ENCODE peak calls at places on chromosome 15, in ten cellular contexts. Z is GM13977; P is neuronal stem cell; W is endothelial cell; U is prostate gland; A is stimulated activated CD4-positive, alpha-beta T cell treated with anti-CD3 and anti-CD28 coated beads, Interleukin-1b, Interleukin-23, amount 100 ng/mL, for 24 hours; B is hippocampal formation; R is EH; L is endodermal cell; N is anterior cingulate cortex. C is an unnamed sample.

GRCh38 chr15:25936004-25936403 is 72.9 kb upstream of the ATP10A start:
- DNase-seq in W (no peak), A (no peak), N (no peak), P (no peak), R (peak), B (no peak), Z (no peak), L (no peak), U (no peak), C (no peak)

GRCh38 chr15:48062476-48062875 is 58.3 kb upstream of the SLC24A5 start:
- DNase-seq in P (no peak), U (no peak), W (no peak), N (no peak), R (peak), L (peak), B (no peak), Z (no peak), A (no peak), C (no peak)

GRCh38 chr15:90887037-90887481 is 2.8 kb downstream of the FES start:
- DNase-seq in P (no peak), B (no peak), N (no peak), L (no peak), A (no peak), U (no peak), R (no peak), W (no peak), Z (no peak), C (no peak)

GRCh38 chr15:79886119-79886518 is 10.7 kb downstream of the MTHFS start:
- DNase-seq in A (no peak), P (no peak), L (no peak), N (no peak), R (no peak), W (no peak), Z (no peak), B (no peak), U (no peak), C (no peak)

GRCh38 chr15:67834593-67835348 is 5.1 kb downstream of the RNU6-1 start:
- DNase-seq in W (no peak), R (no peak), U (no peak), N (no peak), L (peak), A (no peak), B (no peak), P (no peak), Z (peak), C (no peak)

GRCh38 chr15:51768018-51768417 is 16.6 kb downstream of the TMOD2 start:
- DNase-seq in P (no peak), W (peak), A (no peak), U (no peak), N (no peak), R (no peak), Z (no peak), L (no peak), B (no peak), C (no peak)

GRCh38 chr15:76337047-76337738 is 620 bp downstream of the ISL2 start:
- DNase-seq in A (no peak), B (no peak), U (no peak), R (peak), P (no peak), W (no peak), Z (peak), N (no peak), L (peak), C (peak)

GRCh38 chr15:57183041-57183440 is 193.3 kb upstream of the CGNL1 start:
- DNase-seq in Z (no peak), N (no peak), P (no peak), W (no peak), L (no peak), A (no peak), U (no peak), B (no peak), R (peak), C (no peak)

GRCh38 chr15:41936649-41937567 is 35.4 kb downstream of the EHD4 start:
- DNase-seq in B (no peak), Z (peak), W (peak), R (no peak), A (peak), P (no peak), L (no peak), U (no peak), N (no peak), C (peak)

GRCh38 chr15:67512933-67513714 is 7.8 kb upstream of the C15orf61 start:
- DNase-seq in L (no peak), Z (no peak), P (no peak), B (no peak), A (no peak), W (no peak), U (no peak), R (no peak), N (no peak), C (no peak)

C was measured in GM13976.